ENCODE peak calls at places on chromosomes 12 and 14, in four cellular contexts. One of them, this sample, is unnamed.
A peak's percentile ranks its signal among the peaks of the same experiment; 100 is the strongest.

GRCh38 chr14:77040995-77041744 is 12.7 kb upstream of the IRF2BPL start:
- DNase-seq in HepG2: no peak
- DNase-seq in GM12878: no peak
- DNase-seq in K562: no peak
- DNase-seq in this sample: no peak

GRCh38 chr14:54627325-54627717 is 60.4 kb downstream of the SAMD4A start:
- DNase-seq in HepG2: no peak
- DNase-seq in GM12878: no peak
- DNase-seq in K562: no peak
- DNase-seq in this sample: no peak

GRCh38 chr14:91416744-91417133 is 881 bp downstream of the CCDC88C start:
- DNase-seq in HepG2: no peak
- DNase-seq in GM12878: no peak
- DNase-seq in K562: peak; percentile 25
- DNase-seq in this sample: no peak

GRCh38 chr12:78118036-78118435 is 287.3 kb downstream of the NAV3 start:
- DNase-seq in HepG2: no peak
- DNase-seq in GM12878: no peak
- DNase-seq in K562: no peak
- DNase-seq in this sample: peak; percentile 45

GRCh38 chr12:104547239-104547638 is 90.5 kb downstream of the CHST11 start:
- DNase-seq in HepG2: no peak
- DNase-seq in GM12878: no peak
- DNase-seq in K562: no peak
- DNase-seq in this sample: no peak

GRCh38 chr14:70856851-70857498 is 47.7 kb upstream of the MAP3K9 start:
- DNase-seq in HepG2: no peak
- DNase-seq in GM12878: no peak
- DNase-seq in K562: no peak
- DNase-seq in this sample: no peak

GRCh38 chr12:52949413-52950331 is 754 bp downstream of the KRT18 start:
- DNase-seq in HepG2: peak; percentile 98
- DNase-seq in GM12878: no peak
- DNase-seq in K562: peak; percentile 88
- DNase-seq in this sample: peak; percentile 43

GRCh38 chr14:66284346-66284745 is 201.8 kb upstream of the CCDC196 start:
- DNase-seq in HepG2: peak; percentile 4
- DNase-seq in GM12878: no peak
- DNase-seq in K562: no peak
- DNase-seq in this sample: no peak

GRCh38 chr12:98154850-98155249 is 360.5 kb upstream of the TMPO start:
- DNase-seq in HepG2: peak; percentile 9
- DNase-seq in GM12878: no peak
- DNase-seq in K562: no peak
- DNase-seq in this sample: peak; percentile 57

GRCh38 chr12:124293286-124294003 is 1.4 kb upstream of the RFLNA start:
- DNase-seq in HepG2: no peak
- DNase-seq in GM12878: no peak
- DNase-seq in K562: no peak
- DNase-seq in this sample: no peak

GRCh38 chr14:55086939-55087338 is 35.5 kb downstream of the MAPK1IP1L start:
- DNase-seq in HepG2: no peak
- DNase-seq in GM12878: no peak
- DNase-seq in K562: no peak
- DNase-seq in this sample: no peak

GRCh38 chr14:64337901-64338615 is 43.9 kb upstream of the ESR2 start:
- DNase-seq in HepG2: peak; percentile 47
- DNase-seq in GM12878: no peak
- DNase-seq in K562: peak; percentile 23
- DNase-seq in this sample: peak; percentile 86

GRCh38 chr14:100015251-100015655 is 50.0 kb upstream of the EVL start:
- DNase-seq in HepG2: no peak
- DNase-seq in GM12878: peak; percentile 54
- DNase-seq in K562: peak; percentile 66
- DNase-seq in this sample: no peak

GRCh38 chr14:81436296-81437138 is 36.4 kb upstream of the STON2 start:
- DNase-seq in HepG2: peak; percentile 54
- DNase-seq in GM12878: no peak
- DNase-seq in K562: peak; percentile 94
- DNase-seq in this sample: peak; percentile 84

GRCh38 chr12:56808954-56809353 is 45.8 kb downstream of the HSD17B6 start:
- DNase-seq in HepG2: no peak
- DNase-seq in GM12878: no peak
- DNase-seq in K562: no peak
- DNase-seq in this sample: no peak

GRCh38 chr14:77459072-77459723 is 1.3 kb downstream of the AHSA1 start:
- DNase-seq in HepG2: peak; percentile 75
- DNase-seq in GM12878: peak; percentile 24
- DNase-seq in K562: peak; percentile 41
- DNase-seq in this sample: peak; percentile 80

GRCh38 chr12:75798527-75798926 is 233.0 kb downstream of the PHLDA1 start:
- DNase-seq in HepG2: peak; percentile 60
- DNase-seq in GM12878: no peak
- DNase-seq in K562: no peak
- DNase-seq in this sample: no peak

GRCh38 chr14:49969961-49970360 is 77.1 kb downstream of the ARF6 start:
- DNase-seq in HepG2: no peak
- DNase-seq in GM12878: no peak
- DNase-seq in K562: no peak
- DNase-seq in this sample: no peak

GRCh38 chr12:55142896-55143870 is 17.0 kb downstream of the OR9K2 start:
- DNase-seq in HepG2: peak; percentile 40
- DNase-seq in GM12878: no peak
- DNase-seq in K562: peak; percentile 39
- DNase-seq in this sample: peak; percentile 63

GRCh38 chr12:65822732-65823480 is 1.4 kb upstream of the HMGA2 start:
- DNase-seq in HepG2: peak; percentile 91
- DNase-seq in GM12878: no peak
- DNase-seq in K562: no peak
- DNase-seq in this sample: peak; percentile 79

GRCh38 chr12:51601241-51601640 is 10.2 kb downstream of the SCN8A start:
- DNase-seq in HepG2: no peak
- DNase-seq in GM12878: no peak
- DNase-seq in K562: no peak
- DNase-seq in this sample: no peak

GRCh38 chr12:40515041-40515825 is 177.0 kb upstream of the CNTN1 start:
- DNase-seq in HepG2: no peak
- DNase-seq in GM12878: no peak
- DNase-seq in K562: no peak
- DNase-seq in this sample: no peak

GRCh38 chr12:14554281-14555008 is 13.2 kb downstream of the PLBD1 start:
- DNase-seq in HepG2: no peak
- DNase-seq in GM12878: no peak
- DNase-seq in K562: peak; percentile 14
- DNase-seq in this sample: no peak

GRCh38 chr12:25830456-25830855 is 128.0 kb upstream of the RASSF8 start:
- DNase-seq in HepG2: no peak
- DNase-seq in GM12878: no peak
- DNase-seq in K562: no peak
- DNase-seq in this sample: no peak

GRCh38 chr14:54366726-54367707 is 29.8 kb upstream of the CDKN3 start:
- DNase-seq in HepG2: peak; percentile 84
- DNase-seq in GM12878: no peak
- DNase-seq in K562: peak; percentile 53
- DNase-seq in this sample: peak; percentile 46

GRCh38 chr12:44976246-44976645 is 74.7 kb downstream of the DBX2 start:
- DNase-seq in HepG2: no peak
- DNase-seq in GM12878: no peak
- DNase-seq in K562: no peak
- DNase-seq in this sample: no peak

GRCh38 chr14:105178868-105179140 is 2.3 kb downstream of the NUDT14 start:
- DNase-seq in HepG2: no peak
- DNase-seq in GM12878: no peak
- DNase-seq in K562: no peak
- DNase-seq in this sample: no peak

GRCh38 chr12:11718768-11719253 is 69.3 kb downstream of the ETV6 start:
- DNase-seq in HepG2: no peak
- DNase-seq in GM12878: no peak
- DNase-seq in K562: no peak
- DNase-seq in this sample: no peak

GRCh38 chr12:46357438-46358324 is 14.9 kb downstream of the SLC38A2 start:
- DNase-seq in HepG2: peak; percentile 75
- DNase-seq in GM12878: no peak
- DNase-seq in K562: no peak
- DNase-seq in this sample: no peak

GRCh38 chr14:24377660-24378059 is 9.7 kb downstream of the NFATC4 start:
- DNase-seq in HepG2: no peak
- DNase-seq in GM12878: no peak
- DNase-seq in K562: peak; percentile 74
- DNase-seq in this sample: peak; percentile 29

GRCh38 chr14:100824156-100824555 is 1.8 kb upstream of the MEG3 start:
- DNase-seq in HepG2: no peak
- DNase-seq in GM12878: no peak
- DNase-seq in K562: no peak
- DNase-seq in this sample: peak; percentile 72

GRCh38 chr12:132166801-132167591 is 22.7 kb downstream of the NOC4L start:
- DNase-seq in HepG2: no peak
- DNase-seq in GM12878: no peak
- DNase-seq in K562: no peak
- DNase-seq in this sample: peak; percentile 5

GRCh38 chr12:67426067-67426466 is 156.9 kb downstream of the CAND1 start:
- DNase-seq in HepG2: no peak
- DNase-seq in GM12878: no peak
- DNase-seq in K562: no peak
- DNase-seq in this sample: no peak

GRCh38 chr12:76586764-76587395 is 27.3 kb upstream of the OSBPL8 start:
- DNase-seq in HepG2: peak; percentile 28
- DNase-seq in GM12878: no peak
- DNase-seq in K562: peak; percentile 17
- DNase-seq in this sample: no peak

GRCh38 chr14:34930591-34931069 is 52.2 kb upstream of the SRP54 start:
- DNase-seq in HepG2: no peak
- DNase-seq in GM12878: peak; percentile 36
- DNase-seq in K562: no peak
- DNase-seq in this sample: no peak

GRCh38 chr14:92473261-92473946 is 40.2 kb upstream of the RIN3 start:
- DNase-seq in HepG2: peak; percentile 72
- DNase-seq in GM12878: no peak
- DNase-seq in K562: no peak
- DNase-seq in this sample: no peak

GRCh38 chr14:53192023-53192422 is 38.9 kb upstream of the DDHD1 start:
- DNase-seq in HepG2: no peak
- DNase-seq in GM12878: no peak
- DNase-seq in K562: no peak
- DNase-seq in this sample: no peak

GRCh38 chr12:32183646-32184045 is 77.0 kb downstream of the BICD1 start:
- DNase-seq in HepG2: peak; percentile 48
- DNase-seq in GM12878: no peak
- DNase-seq in K562: no peak
- DNase-seq in this sample: no peak

GRCh38 chr12:32176606-32177005 is 70.0 kb downstream of the BICD1 start:
- DNase-seq in HepG2: no peak
- DNase-seq in GM12878: no peak
- DNase-seq in K562: no peak
- DNase-seq in this sample: no peak

GRCh38 chr12:32181498-32182175 is 75.0 kb downstream of the BICD1 start:
- DNase-seq in HepG2: no peak
- DNase-seq in GM12878: no peak
- DNase-seq in K562: no peak
- DNase-seq in this sample: no peak

GRCh38 chr12:32178341-32179010 is 71.8 kb downstream of the BICD1 start:
- DNase-seq in HepG2: no peak
- DNase-seq in GM12878: no peak
- DNase-seq in K562: no peak
- DNase-seq in this sample: no peak

DNA sequence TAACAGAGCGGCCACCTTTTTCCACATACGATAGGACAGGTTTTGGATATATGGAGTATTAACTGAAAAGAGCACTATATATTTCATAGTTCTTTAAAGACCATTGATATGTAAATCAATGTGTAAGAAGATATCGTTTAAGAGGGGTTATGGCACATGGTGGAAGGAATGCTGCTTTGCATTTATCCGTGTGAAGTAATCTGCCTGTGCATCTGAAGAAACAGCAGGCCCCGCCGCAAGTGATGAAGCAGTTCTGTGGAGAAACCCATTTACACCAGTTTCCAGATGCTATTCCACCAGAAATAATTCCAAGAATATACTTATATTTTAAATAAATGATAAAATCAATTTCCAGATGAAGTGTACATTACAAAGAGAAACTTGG is 72.4 kb downstream of the BICD1 start:
- DNase-seq in HepG2: no peak
- DNase-seq in GM12878: no peak
- DNase-seq in K562: no peak
- DNase-seq in this sample: no peak
- TF ChIP-seq TCF7 in HepG2: no peak
- TF ChIP-seq TCF7 in GM12878: no peak
- TF ChIP-seq TCF7 in K562: no peak
- TF ChIP-seq TCF7 in this sample: no peak

GRCh38 chr14:79465651-79466050 is 745.7 kb downstream of the DIO2 start:
- DNase-seq in HepG2: no peak
- DNase-seq in GM12878: no peak
- DNase-seq in K562: no peak
- DNase-seq in this sample: no peak

GRCh38 chr14:79466938-79467527 is 744.3 kb downstream of the DIO2 start:
- DNase-seq in HepG2: no peak
- DNase-seq in GM12878: no peak
- DNase-seq in K562: no peak
- DNase-seq in this sample: peak; percentile 12

GRCh38 chr14:79468491-79468890 is 742.8 kb downstream of the DIO2 start:
- DNase-seq in HepG2: no peak
- DNase-seq in GM12878: no peak
- DNase-seq in K562: no peak
- DNase-seq in this sample: no peak

GRCh38 chr14:79467837-79468236 is 743.5 kb downstream of the DIO2 start:
- DNase-seq in HepG2: no peak
- DNase-seq in GM12878: no peak
- DNase-seq in K562: no peak
- DNase-seq in this sample: no peak

GRCh38 chr14:79464468-79464867 is 746.8 kb downstream of the DIO2 start:
- DNase-seq in HepG2: no peak
- DNase-seq in GM12878: no peak
- DNase-seq in K562: no peak
- DNase-seq in this sample: no peak
- TF ChIP-seq CTCF in HepG2: no peak
- TF ChIP-seq CTCF in GM12878: no peak
- TF ChIP-seq CTCF in K562: no peak
- TF ChIP-seq CTCF in this sample: no peak

GRCh38 chr14:86022031-86022629 is 492.2 kb downstream of the FLRT2 start:
- DNase-seq in HepG2: no peak
- DNase-seq in GM12878: no peak
- DNase-seq in K562: no peak
- DNase-seq in this sample: no peak
- TF ChIP-seq TCF7 in HepG2: no peak
- TF ChIP-seq TCF7 in GM12878: no peak
- TF ChIP-seq TCF7 in K562: no peak
- TF ChIP-seq TCF7 in this sample: no peak

GRCh38 chr12:114683709-114684097 is 272 bp downstream of the TBX3 start:
- DNase-seq in HepG2: no peak
- DNase-seq in GM12878: no peak
- DNase-seq in K562: no peak
- DNase-seq in this sample: no peak
- TF ChIP-seq CTCF in HepG2: no peak
- TF ChIP-seq CTCF in GM12878: no peak
- TF ChIP-seq CTCF in K562: no peak
- TF ChIP-seq CTCF in this sample: no peak

This sample was measured in WTC11.